ENCODE peak calls at places on chromosomes 16 and 17, in five cellular contexts. T, X, E, F and R are unnamed samples.

GRCh38 chr17:40561871-40562611 is 3.2 kb downstream of the CCR7 start:
- ATAC-seq in E (peak; percentile 20), T (no peak), X (peak; percentile 14), F (peak; percentile 34), R (no peak)

GRCh38 chr17:404703-405102 is 52.1 kb upstream of the RPH3AL start:
- ATAC-seq in F (no peak), E (no peak), X (no peak), T (no peak), R (no peak)

GRCh38 chr17:78977992-78978973 is 1.4 kb downstream of the LGALS3BP start:
- ATAC-seq in T (no peak), E (no peak), F (no peak), X (no peak), R (no peak)

GRCh38 chr16:19396555-19397011 is 21.1 kb upstream of the TMC5 start:
- ATAC-seq in T (no peak), X (no peak), F (no peak), E (no peak), R (no peak)

GRCh38 chr16:57889960-57890751 is 80.8 kb downstream of the CNGB1 start:
- ATAC-seq in E (no peak), X (no peak), F (no peak), T (peak; percentile 70), R (peak; percentile 75)

GRCh38 chr17:74924250-74924948 is at the start of gene OTOP2:
- ATAC-seq in T (peak; percentile 61), X (no peak), F (no peak), E (no peak), R (no peak)

GRCh38 chr16:84069540-84069939 is 26.9 kb upstream of the SLC38A8 start:
- ATAC-seq in T (peak; percentile 24), X (no peak), E (no peak), F (no peak), R (peak; percentile 39)

GRCh38 chr16:47523342-47524006 is 62.3 kb downstream of the PHKB start:
- ATAC-seq in F (peak; percentile 100), E (peak; percentile 100), X (peak; percentile 62), T (peak; percentile 65), R (no peak)

GRCh38 chr16:85157813-85158701 is 45.8 kb upstream of the CIBAR2 start:
- ATAC-seq in E (peak; percentile 76), X (peak; percentile 75), T (peak; percentile 28), F (peak; percentile 77), R (no peak)

GRCh38 chr17:9284884-9285283 is 263.6 kb downstream of the NTN1 start:
- ATAC-seq in E (no peak), X (no peak), T (no peak), F (no peak), R (peak; percentile 72)

GRCh38 chr17:1803280-1803679 is 26.4 kb downstream of the SMYD4 start:
- ATAC-seq in T (no peak), E (no peak), X (no peak), F (no peak), R (no peak)

GRCh38 chr16:3842994-3843393 is 37.5 kb downstream of the CREBBP start:
- ATAC-seq in X (no peak), T (no peak), E (no peak), F (no peak), R (peak; percentile 53)

GRCh38 chr17:61314368-61315078 is 85.1 kb upstream of the TBX2 start:
- ATAC-seq in T (peak; percentile 85), E (peak; percentile 10), F (no peak), X (no peak), R (peak; percentile 84)

GRCh38 chr17:38741853-38742421 is 6.2 kb downstream of the PCGF2 start:
- ATAC-seq in T (peak; percentile 61), X (no peak), E (no peak), F (no peak), R (peak; percentile 66)

GRCh38 chr17:73719588-73720071 is 75.4 kb upstream of the SDK2 start:
- ATAC-seq in F (no peak), T (no peak), E (peak; percentile 83), X (no peak), R (no peak)

GRCh38 chr16:55102077-55102476 is 171.4 kb downstream of the IRX5 start:
- ATAC-seq in F (no peak), E (no peak), X (no peak), T (no peak), R (no peak)

GRCh38 chr16:3305109-3306068 is at the start of the genes TIGD7 and ZNF75A:
- ATAC-seq in T (peak; percentile 100), E (no peak), X (peak; percentile 99), F (peak; percentile 99), R (peak; percentile 99)

GRCh38 chr16:19071811-19072777 is 4.7 kb downstream of the COQ7 start:
- ATAC-seq in T (no peak), E (peak; percentile 67), F (peak; percentile 44), X (peak; percentile 72), R (no peak)

GRCh38 chr17:37488009-37488604 is 1.6 kb upstream of the DUSP14 start:
- ATAC-seq in X (no peak), F (no peak), T (peak; percentile 50), E (peak; percentile 67), R (no peak)

GRCh38 chr17:41937970-41938851 is 7.8 kb downstream of the ODAD4 start:
- ATAC-seq in E (no peak), X (peak; percentile 67), F (no peak), T (no peak), R (no peak)

GRCh38 chr16:19179890-19180490 is 11.9 kb downstream of the SYT17 start:
- ATAC-seq in T (peak; percentile 87), E (peak; percentile 73), F (peak; percentile 94), X (peak; percentile 96), R (peak; percentile 64)

GRCh38 chr17:40326832-40327199 is 17.8 kb downstream of the RARA start:
- ATAC-seq in E (peak; percentile 59), F (no peak), T (no peak), X (no peak), R (no peak)

GRCh38 chr17:70242781-70243437 is 73.6 kb downstream of the KCNJ2 start:
- ATAC-seq in X (no peak), T (no peak), E (no peak), F (peak; percentile 90), R (no peak)

GRCh38 chr16:73878616-73879015 is 418.0 kb upstream of the PSMD7 start:
- ATAC-seq in F (peak; percentile 56), E (peak; percentile 49), T (no peak), X (peak; percentile 67), R (no peak)

GRCh38 chr17:2263183-2263954 is 40.2 kb downstream of the SMG6 start:
- ATAC-seq in X (no peak), T (peak; percentile 68), F (no peak), E (no peak), R (no peak)

GRCh38 chr17:81967244-81967532 is 6.2 kb upstream of the NOTUM start:
- ATAC-seq in X (no peak), T (peak; percentile 4), F (no peak), E (peak; percentile 31), R (peak; percentile 11)

GRCh38 chr17:81420769-81421462 is 25.7 kb downstream of the BAHCC1 start:
- ATAC-seq in E (peak; percentile 20), F (no peak), T (no peak), X (no peak), R (peak; percentile 6)

DNA sequence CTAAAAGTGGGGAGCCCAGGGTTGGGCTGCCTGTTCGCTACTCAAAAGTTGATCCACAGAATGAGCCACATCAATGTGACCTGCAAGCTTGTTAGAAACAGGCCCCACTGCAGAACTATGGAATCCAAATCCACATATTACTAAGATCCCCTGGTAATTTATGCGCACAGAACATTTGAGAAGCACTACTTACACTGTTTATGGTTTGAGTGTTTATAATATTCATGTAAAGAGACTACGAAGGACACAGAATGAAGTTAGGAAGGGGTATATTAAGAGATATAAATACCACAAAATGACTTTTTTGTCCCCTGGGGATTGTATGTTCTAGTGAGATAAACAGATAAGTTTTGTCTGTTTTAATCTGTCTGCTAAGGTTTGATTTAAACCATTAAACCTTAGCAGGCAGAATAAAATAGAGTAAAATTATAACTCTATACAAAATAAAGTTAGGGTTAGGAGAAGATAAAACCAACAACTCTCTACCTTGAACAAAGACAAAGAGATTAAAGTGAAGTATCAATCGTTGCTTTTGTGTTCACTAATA is 666.9 kb upstream of the SOX9 start:
- ATAC-seq in F (no peak), T (no peak), E (no peak), X (no peak), R (no peak)
- TF ChIP-seq EP300 in F (no peak), T (no peak), E (no peak), X (no peak), R (no peak)

DNA sequence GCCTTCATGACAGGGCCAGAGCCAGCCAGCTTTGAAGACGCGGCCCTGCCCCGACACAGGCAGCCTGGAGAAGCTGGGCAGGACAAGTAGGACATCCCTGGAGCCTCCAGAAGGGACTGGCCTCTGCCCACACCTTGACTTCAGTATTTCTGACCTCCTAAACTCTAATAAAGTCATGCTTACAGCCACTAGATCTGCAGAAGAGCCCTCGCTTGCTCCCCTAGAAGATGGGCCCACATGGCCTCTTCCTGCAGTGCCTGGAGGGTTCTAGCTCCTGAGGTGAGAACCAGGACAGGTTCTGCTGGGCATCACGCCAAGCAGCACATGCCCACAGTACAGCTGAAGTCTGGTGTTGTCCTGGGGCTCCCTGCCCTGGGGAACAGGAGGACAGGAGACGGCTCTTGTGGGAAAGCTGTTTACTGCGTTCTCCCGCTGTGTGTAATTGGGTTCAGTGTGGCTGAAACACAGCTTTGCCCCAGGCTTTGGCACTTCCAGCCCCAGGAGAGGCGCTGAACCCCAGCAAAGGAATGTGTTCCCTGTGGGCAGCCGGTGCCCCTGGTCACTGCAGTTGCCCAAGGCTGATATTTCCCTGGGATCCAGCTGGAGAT is 2.6 kb downstream of the APRT start:
- ATAC-seq in F (no peak), E (no peak), X (no peak), T (no peak), R (no peak)
- TF ChIP-seq POLR2A in F (peak; percentile 4), E (no peak), X (peak; percentile 68), T (no peak), R (no peak)

GRCh38 chr16:72093448-72094265 is at the start of the genes DHX38 and TXNL4B:
- ATAC-seq in T (peak; percentile 99), X (peak; percentile 98), E (peak; percentile 98), F (peak; percentile 97), R (peak; percentile 100)
- H3K4me1 ChIP-seq in T (peaks cover 23% of the 10 kb centered on the region), X (peaks cover 8% of the 10 kb centered on the region), E (peaks cover 54% of the 10 kb centered on the region), F (peaks cover 11% of the 10 kb centered on the region), R (peaks cover 15% of the 10 kb centered on the region)

GRCh38 chr17:29723283-29724047 is 100.8 kb upstream of the CORO6 start:
- ATAC-seq in T (peak; percentile 55), F (peak; percentile 73), X (peak; percentile 56), E (no peak), R (no peak)

GRCh38 chr17:29731589-29731929 is 108.8 kb upstream of the CORO6 start:
- ATAC-seq in F (no peak), E (no peak), T (no peak), X (no peak), R (no peak)

GRCh38 chr17:29722411-29723198 is 99.9 kb upstream of the CORO6 start:
- ATAC-seq in F (peak; percentile 86), X (peak; percentile 69), T (peak; percentile 93), E (no peak), R (peak; percentile 90)

GRCh38 chr17:29728490-29728889 is 105.8 kb upstream of the CORO6 start:
- ATAC-seq in T (no peak), X (no peak), F (no peak), E (no peak), R (no peak)

DNA sequence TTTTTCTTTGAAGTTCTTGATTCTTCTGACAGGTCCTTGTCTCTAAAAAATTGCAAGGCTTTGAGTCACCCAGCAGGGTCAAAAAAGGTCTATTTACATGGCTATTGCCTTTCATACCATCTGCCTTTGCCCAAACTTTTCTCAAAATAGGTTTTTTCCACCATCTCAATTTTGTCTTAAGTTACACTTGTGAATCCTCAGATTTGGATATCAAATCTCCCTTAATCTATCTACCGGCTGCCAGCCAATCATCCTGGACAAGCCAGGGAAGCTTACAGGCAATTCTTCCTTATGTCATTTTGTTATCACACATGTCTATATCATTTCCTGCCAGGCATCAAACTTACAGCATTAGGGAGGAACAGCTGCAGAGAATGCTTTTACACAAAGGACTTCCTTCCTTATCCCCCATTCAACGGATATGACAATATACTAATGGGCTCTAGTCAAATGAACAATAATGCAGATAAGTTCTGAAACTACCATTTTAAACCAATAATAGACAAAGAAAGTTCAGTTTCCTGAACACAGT is 104.1 kb upstream of the CORO6 start:
- ATAC-seq in F (peak; percentile 48), E (no peak), T (peak; percentile 37), X (peak; percentile 68), R (no peak)
- TF ChIP-seq EP300 in F (no peak), E (no peak), T (no peak), X (peak; percentile 95), R (no peak)